ENCODE peak calls at places on chromosomes 11 and 22, in four cellular contexts. J, N, G and M are unnamed samples.
A peak's percentile ranks its signal among the peaks of the same experiment; 100 is the strongest.

GRCh38 chr22:42725606-42726355 is 5.1 kb upstream of the A4GALT start:
- DNase-seq in J (no peak), G (no peak), N (no peak), M (no peak)

GRCh38 chr11:61294717-61295595 is at the start of gene VWCE:
- DNase-seq in G (peak; percentile 57), N (peak; percentile 66), J (no peak), M (no peak)

GRCh38 chr11:104968856-104969776 is 742 bp upstream of the CASP4 start:
- DNase-seq in G (no peak), N (peak; percentile 71), J (no peak), M (no peak)

GRCh38 chr11:76629853-76630599 is 40.5 kb downstream of the LRRC32 start:
- DNase-seq in J (no peak), G (no peak), N (peak; percentile 92), M (peak; percentile 31)

GRCh38 chr11:7578276-7578955 is 64.6 kb downstream of the PPFIBP2 start:
- DNase-seq in N (no peak), J (no peak), G (no peak), M (no peak)

GRCh38 chr11:62337682-62338181 is 484 bp downstream of the ASRGL1 start:
- DNase-seq in N (no peak), J (no peak), G (no peak), M (no peak)

GRCh38 chr11:105046898-105047579 is 1.9 kb upstream of the CARD16 start:
- DNase-seq in G (peak; percentile 98), J (no peak), N (peak; percentile 50), M (peak; percentile 99)

GRCh38 chr11:111582163-111582562 is 20.1 kb upstream of the SIK2 start:
- DNase-seq in G (peak; percentile 57), J (no peak), N (no peak), M (no peak)

GRCh38 chr22:26416670-26417270 is 12.3 kb upstream of the ASPHD2 start:
- DNase-seq in N (no peak), G (peak; percentile 57), J (no peak), M (peak; percentile 37)

GRCh38 chr22:47189056-47189916 is 426.8 kb downstream of the TBC1D22A start:
- DNase-seq in J (no peak), G (no peak), N (no peak), M (no peak)

GRCh38 chr11:129277216-129277838 is 85.2 kb upstream of the ARHGAP32 start:
- DNase-seq in N (no peak), J (no peak), G (no peak), M (no peak)

GRCh38 chr11:115279831-115280761 is 224.1 kb downstream of the CADM1 start:
- DNase-seq in J (no peak), G (no peak), N (no peak), M (no peak)
- H3K4me3 ChIP-seq in J (no peak overlapping the region), G (no peak overlapping the region), N (no peak overlapping the region), M (no peak overlapping the region)

GRCh38 chr11:92697461-92698314 is 271.8 kb upstream of the MTNR1B start:
- DNase-seq in J (no peak), G (no peak), N (no peak), M (no peak)
- H3K4me3 ChIP-seq in J (no peak overlapping the region), G (peak overlapping the region; percentile 43), N (no peak overlapping the region), M (no peak overlapping the region)

GRCh38 chr11:38345286-38345685 is 1747.2 kb upstream of the RAG2 start:
- DNase-seq in J (no peak), G (no peak), N (no peak), M (no peak)
- H3K4me3 ChIP-seq in J (no peak overlapping the region), G (no peak overlapping the region), N (no peak overlapping the region), M (no peak overlapping the region)

DNA sequence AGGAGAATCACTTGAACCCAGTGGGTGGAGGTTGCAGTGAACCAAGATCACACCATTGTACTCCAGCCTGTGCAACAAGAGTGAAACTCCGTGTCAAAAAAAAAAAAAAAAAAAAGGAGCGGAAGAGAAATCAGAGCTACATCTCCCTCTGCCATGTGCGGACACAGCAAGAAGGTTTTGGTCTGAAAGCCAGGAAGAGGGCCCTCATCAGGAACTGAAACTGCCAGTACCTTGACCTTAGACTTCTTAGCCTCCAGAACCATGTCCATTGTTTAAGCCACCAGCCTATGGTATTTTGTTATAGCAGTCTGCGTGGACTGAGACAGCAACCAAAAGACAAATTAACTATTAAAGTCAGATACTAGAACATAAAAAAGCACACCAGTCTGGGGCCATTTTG is 41.6 kb downstream of the KREMEN1 start:
- DNase-seq in N (no peak), J (no peak), G (no peak), M (no peak)
- H3K4me3 ChIP-seq in N (no peak overlapping the region), J (no peak overlapping the region), G (no peak overlapping the region), M (no peak overlapping the region)

GRCh38 chr22:17283423-17283822 is 64.2 kb upstream of the ADA2 start:
- DNase-seq in G (no peak), J (no peak), N (no peak), M (no peak)

GRCh38 chr22:17285661-17286060 is 66.4 kb upstream of the ADA2 start:
- DNase-seq in G (no peak), N (no peak), J (no peak), M (no peak)

GRCh38 chr22:17284917-17285316 is 65.7 kb upstream of the ADA2 start:
- DNase-seq in N (no peak), J (no peak), G (no peak), M (no peak)

GRCh38 chr22:17281026-17281809 is 62.0 kb upstream of the ADA2 start:
- DNase-seq in N (no peak), J (no peak), G (no peak), M (no peak)
- H3K4me3 ChIP-seq in N (no peak overlapping the region), J (no peak overlapping the region), G (no peak overlapping the region), M (no peak overlapping the region)

GRCh38 chr11:66579017-66579606 is 10.7 kb upstream of the CTSF start:
- DNase-seq in G (peak; percentile 62), N (peak; percentile 87), J (peak; percentile 31), M (no peak)
- H3K4me3 ChIP-seq in G (no peak overlapping the region), N (no peak overlapping the region), J (no peak overlapping the region), M (no peak overlapping the region)

GRCh38 chr11:16964501-16964900 is 49.7 kb downstream of the PLEKHA7 start:
- DNase-seq in N (no peak), J (no peak), G (no peak), M (no peak)

GRCh38 chr11:16968196-16968595 is 46.0 kb downstream of the PLEKHA7 start:
- DNase-seq in J (no peak), N (no peak), G (no peak), M (no peak)

GRCh38 chr11:16969010-16970004 is 44.9 kb downstream of the PLEKHA7 start:
- DNase-seq in G (no peak), J (no peak), N (no peak), M (no peak)

GRCh38 chr11:16966633-16967346 is 47.4 kb downstream of the PLEKHA7 start:
- DNase-seq in G (no peak), J (no peak), N (no peak), M (no peak)

DNA sequence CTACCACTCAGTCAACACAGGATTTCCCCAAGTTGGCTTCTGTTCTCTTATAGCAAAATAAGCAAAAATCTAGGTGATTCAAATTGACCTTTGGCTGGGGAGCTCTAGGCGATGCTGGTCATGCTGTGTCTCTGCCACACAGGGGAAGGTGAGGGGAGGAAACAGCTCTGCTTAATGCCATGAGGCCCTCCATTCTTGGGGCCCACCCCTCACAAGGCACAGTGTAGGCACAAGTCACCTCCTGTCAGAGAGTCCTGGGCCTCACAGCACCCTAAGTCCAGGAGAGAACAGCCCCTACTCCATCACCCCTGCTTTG is 46.9 kb downstream of the PLEKHA7 start:
- DNase-seq in J (no peak), N (no peak), G (no peak), M (no peak)
- H3K4me3 ChIP-seq in J (no peak overlapping the region), N (no peak overlapping the region), G (no peak overlapping the region), M (no peak overlapping the region)